ENCODE peak calls at places on chromosome 9, in nine cellular contexts. D is mammary epithelial cell, E is IMR-90, V is lung, I is adrenal gland, C is brain microvascular endothelial cell, K is PC-3, B is gastrocnemius medialis, M is SK-N-SH. O is an unnamed sample. For H3K27me3, the result is how much of the 10 kb centered on the place peaks cover.

GRCh38 chr9:75105019-75105540 is 16.8 kb downstream of the OSTF1 start:
- DNase-seq in D (no peak), E (no peak), V (no peak), I (no peak), C (no peak), K (no peak), B (no peak), M (no peak), O (no peak)

GRCh38 chr9:37036237-37037136 is 2.4 kb upstream of the PAX5 start:
- DNase-seq in D (no peak), E (peak), V (no peak), I (peak), C (no peak), K (peak), B (peak), M (peak), O (peak)

GRCh38 chr9:34380034-34380510 is 3.4 kb upstream of the MYORG start:
- DNase-seq in D (no peak), E (no peak), V (no peak), I (no peak), C (no peak), K (no peak), B (no peak), M (no peak), O (no peak)

GRCh38 chr9:111598730-111599091 is 736 bp downstream of the PTGR1 start:
- DNase-seq in D (peak), E (peak), V (peak), I (peak), C (peak), K (peak), B (peak), M (no peak), O (peak)

GRCh38 chr9:121938621-121939020 is 154.5 kb downstream of the TTLL11 start:
- DNase-seq in D (no peak), E (no peak), V (no peak), I (no peak), C (no peak), K (no peak), B (no peak), M (no peak), O (no peak)

GRCh38 chr9:34454571-34455065 is 3.8 kb downstream of the FAM219A start:
- DNase-seq in D (peak), E (peak), V (no peak), I (no peak), C (peak), K (peak), B (peak), M (peak), O (no peak)

GRCh38 chr9:71929223-71929622 is 17.8 kb downstream of the C9orf85 start:
- DNase-seq in D (peak), E (peak), V (no peak), I (no peak), C (peak), K (peak), B (no peak), M (no peak), O (no peak)

GRCh38 chr9:134058716-134059115 is 9.1 kb downstream of the BRD3 start:
- DNase-seq in D (no peak), E (peak), V (no peak), I (peak), C (no peak), K (peak), B (peak), M (peak), O (no peak)

GRCh38 chr9:30120654-30121053 is 2263.8 kb upstream of the ACO1 start:
- DNase-seq in D (no peak), E (no peak), V (no peak), I (no peak), C (no peak), K (no peak), B (no peak), M (no peak), O (no peak)

GRCh38 chr9:78386746-78387145 is 89.8 kb downstream of the PSAT1 start:
- DNase-seq in D (no peak), E (peak), V (no peak), I (no peak), C (peak), K (no peak), B (no peak), M (no peak), O (no peak)

DNA sequence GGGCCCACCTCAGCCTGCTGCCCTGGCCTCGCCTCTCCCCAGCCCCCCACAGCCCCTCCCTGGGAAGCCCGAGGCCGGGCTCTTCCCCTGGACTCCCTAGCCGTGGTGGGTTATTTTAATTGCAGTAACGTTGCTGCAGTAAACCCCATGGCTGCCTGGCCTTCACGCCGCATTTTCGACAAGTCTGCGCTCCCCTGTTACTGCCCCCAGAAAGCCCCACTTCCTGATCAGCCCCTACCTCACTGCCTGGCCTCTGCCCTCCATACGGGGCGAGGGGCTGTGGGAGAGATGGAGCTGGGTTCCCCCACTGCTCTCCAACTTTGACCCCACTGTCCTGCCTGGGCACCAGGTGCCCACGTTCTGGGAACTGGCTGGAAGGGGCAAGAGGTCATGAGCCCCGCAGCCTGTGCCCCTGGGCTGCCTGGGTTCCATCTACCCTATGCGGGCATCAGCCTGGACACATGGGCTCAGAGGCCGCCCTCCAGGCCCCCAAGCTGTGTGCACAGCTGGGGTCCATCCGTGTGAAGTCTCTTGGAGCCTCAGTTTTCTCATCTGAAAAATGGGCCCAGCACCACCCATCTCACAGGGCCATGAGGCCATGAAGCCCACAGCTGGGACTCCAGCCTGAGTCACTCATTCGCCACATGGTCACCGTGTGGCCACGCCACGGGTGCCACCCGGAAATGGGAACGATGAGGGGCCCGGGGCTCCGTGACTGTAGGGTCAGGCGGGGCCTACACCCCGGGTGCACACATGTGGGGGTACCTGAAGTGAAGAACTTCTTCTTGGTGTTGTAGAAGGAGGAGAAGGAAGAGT is 11.5 kb downstream of the EGFL7 start:
- DNase-seq in D (no peak), E (no peak), V (no peak), I (no peak), C (no peak), K (no peak), B (no peak), M (no peak), O (no peak)
- TF ChIP-seq CTCF in D (no peak), E (no peak), V (no peak), I (no peak), C (no peak), K (no peak), B (no peak), M (no peak), O (no peak)

DNA sequence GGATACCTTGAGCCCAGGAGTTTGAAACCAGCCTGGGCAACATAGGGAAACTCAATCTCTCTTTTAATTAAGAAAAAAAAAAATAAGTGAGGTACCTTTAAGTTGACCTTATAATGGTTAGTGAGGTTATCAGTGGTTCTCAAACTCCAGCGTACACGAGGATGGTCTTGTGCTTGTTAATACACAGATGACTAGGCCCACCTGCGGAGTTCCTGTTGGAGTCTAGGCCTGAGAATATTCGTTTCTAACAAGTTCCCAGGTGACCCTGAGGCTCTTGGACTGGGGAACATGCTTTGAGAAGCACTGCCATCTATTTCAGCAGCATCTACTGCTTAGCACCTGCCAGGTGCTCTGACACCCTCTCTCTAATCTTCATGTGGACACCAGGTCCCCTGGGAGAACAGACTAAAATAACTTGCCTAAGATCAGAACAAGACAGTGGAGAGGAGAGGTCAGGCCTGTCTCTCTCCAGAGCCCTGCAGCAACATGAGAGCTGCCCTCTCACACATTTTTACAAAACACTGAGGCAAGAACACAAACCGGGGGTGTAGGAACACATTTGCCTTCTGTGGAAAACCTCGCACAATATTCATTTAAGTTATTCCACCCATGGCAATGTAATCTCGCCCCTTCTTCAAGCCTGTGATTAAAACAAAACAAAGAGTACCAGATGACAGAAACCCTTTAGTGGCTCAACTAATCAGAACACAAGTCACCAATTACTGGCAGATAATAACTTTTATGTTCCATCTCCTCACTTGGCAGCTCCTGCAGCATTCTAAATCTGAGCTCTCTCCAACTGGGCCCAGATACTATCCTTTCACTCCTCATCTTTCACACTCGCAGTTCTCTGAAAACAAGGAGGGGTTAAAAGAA is 24.5 kb downstream of the TLE1 start:
- DNase-seq in D (no peak), E (no peak), V (no peak), I (no peak), C (no peak), K (no peak), B (peak), M (peak), O (no peak)
- H3K27ac ChIP-seq in D (no peak), E (no peak), V (no peak), I (peak), C (no peak), K (no peak), B (peak), M (no peak), O (no peak)

GRCh38 chr9:136132500-136133050 is 13.9 kb upstream of the TMEM250 start:
- DNase-seq in D (no peak), E (no peak), V (no peak), I (no peak), C (no peak), K (no peak), B (no peak), M (peak), O (no peak)
- H3K27me3 ChIP-seq in D (under half), E (half or more), V (under half), I (under half), C (half or more), K (under half), B (half or more), M (half or more), O (under half)

GRCh38 chr9:100598641-100599145 is 20.8 kb downstream of the CAVIN4 start:
- DNase-seq in D (peak), E (peak), V (peak), I (peak), C (peak), K (peak), B (peak), M (peak), O (peak)

GRCh38 chr9:100600511-100601079 is 22.7 kb downstream of the CAVIN4 start:
- DNase-seq in D (no peak), E (no peak), V (no peak), I (no peak), C (no peak), K (no peak), B (no peak), M (no peak), O (no peak)

GRCh38 chr9:100597236-100597635 is 19.4 kb downstream of the CAVIN4 start:
- DNase-seq in D (no peak), E (no peak), V (no peak), I (no peak), C (no peak), K (no peak), B (no peak), M (no peak), O (no peak)

GRCh38 chr9:100601216-100601615 is 23.3 kb downstream of the CAVIN4 start:
- DNase-seq in D (peak), E (peak), V (peak), I (peak), C (peak), K (peak), B (no peak), M (peak), O (peak)

DNA sequence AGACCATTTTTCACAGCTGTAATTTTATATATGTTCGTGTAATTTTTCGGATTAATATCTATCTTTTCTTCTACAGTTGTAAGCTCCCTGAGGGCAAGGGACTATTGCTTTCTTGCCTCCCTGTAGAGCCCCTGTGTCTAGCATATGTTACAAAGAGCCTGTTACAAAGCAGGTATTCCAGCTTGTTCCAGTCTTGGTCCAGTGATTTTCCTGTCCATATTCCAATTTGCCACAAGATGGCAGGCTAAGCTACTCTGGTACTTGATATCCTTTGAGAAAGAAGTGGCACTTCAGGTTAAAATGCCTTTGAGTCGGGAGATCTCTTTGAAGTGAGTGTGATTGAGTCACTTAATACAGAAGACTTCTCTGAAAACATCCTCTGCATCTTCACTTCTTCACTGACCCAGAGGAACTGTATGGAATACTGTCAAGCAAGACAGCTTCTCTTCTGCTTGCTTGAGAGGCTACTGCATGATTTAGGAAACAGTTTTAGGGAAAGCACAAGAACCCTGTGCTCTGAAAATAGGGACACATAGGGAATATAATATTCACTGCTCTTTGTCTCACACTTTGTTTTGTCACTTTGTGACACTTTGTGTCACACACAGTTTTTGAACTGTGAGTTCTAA is 24.5 kb downstream of the CAVIN4 start:
- DNase-seq in D (peak), E (peak), V (no peak), I (no peak), C (peak), K (peak), B (no peak), M (peak), O (no peak)
- TF ChIP-seq CTCF in D (peak), E (peak), V (peak), I (peak), C (peak), K (peak), B (peak), M (peak), O (peak)

GRCh38 chr9:94721754-94722153 is 4.7 kb upstream of the AOPEP start:
- DNase-seq in D (no peak), E (no peak), V (no peak), I (no peak), C (no peak), K (no peak), B (no peak), M (no peak), O (no peak)
- H3K27ac ChIP-seq in D (peak), E (no peak), V (no peak), I (no peak), C (no peak), K (peak), B (no peak), M (no peak), O (no peak)

DNA sequence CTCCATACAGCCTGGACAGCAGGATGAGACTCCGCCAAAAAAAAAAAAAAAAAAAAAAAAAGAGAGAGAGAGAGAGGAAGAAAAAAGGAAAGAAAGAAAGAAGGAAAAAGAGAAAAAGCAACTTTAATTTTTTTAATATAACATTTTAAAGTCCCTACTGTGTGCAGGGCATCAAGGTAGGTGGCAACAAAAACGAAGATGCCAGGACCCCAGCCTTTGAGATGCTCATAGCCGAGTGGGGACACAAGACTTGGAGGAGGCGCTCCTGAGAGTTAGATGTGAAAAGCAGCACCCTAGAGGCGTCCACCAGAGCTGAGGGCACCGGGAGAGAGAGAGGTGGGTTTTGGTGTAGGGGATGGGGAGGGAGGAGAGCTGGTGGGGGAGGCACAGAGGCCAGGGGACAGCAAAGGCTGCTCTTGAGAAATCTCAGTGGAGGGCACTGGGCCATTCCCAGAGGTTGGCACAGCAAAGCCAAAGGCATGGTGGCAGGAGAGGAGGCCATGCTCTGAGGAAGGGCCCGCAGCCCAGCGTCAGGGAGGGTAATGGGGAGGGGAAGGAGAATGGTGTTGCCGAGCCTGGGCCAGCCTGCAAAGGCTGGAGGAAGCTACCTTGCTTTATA is 135.7 kb downstream of the C9orf50 start:
- DNase-seq in D (no peak), E (no peak), V (no peak), I (no peak), C (no peak), K (no peak), B (no peak), M (no peak), O (no peak)
- H3K27me3 ChIP-seq in D (under half), E (under half), V (under half), I (under half), C (under half), K (under half), B (under half), M (under half), O (under half)

GRCh38 chr9:130932220-130933069 is 6.6 kb downstream of the FIBCD1 start:
- DNase-seq in D (no peak), E (peak), V (peak), I (no peak), C (no peak), K (peak), B (no peak), M (no peak), O (no peak)
- TF ChIP-seq CTCF in D (no peak), E (peak), V (no peak), I (no peak), C (no peak), K (peak), B (no peak), M (no peak), O (no peak)

GRCh38 chr9:21634951-21635350 is 152.8 kb upstream of the IFNE start:
- DNase-seq in D (peak), E (no peak), V (no peak), I (no peak), C (no peak), K (no peak), B (no peak), M (no peak), O (no peak)
- H3K27ac ChIP-seq in D (peak), E (no peak), V (no peak), I (no peak), C (no peak), K (no peak), B (no peak), M (no peak), O (no peak)

GRCh38 chr9:113155911-113156559 is 5.2 kb downstream of the SLC31A2 start:
- DNase-seq in D (no peak), E (no peak), V (no peak), I (no peak), C (no peak), K (no peak), B (no peak), M (no peak), O (no peak)

GRCh38 chr9:113152699-113153098 is 1.9 kb downstream of the SLC31A2 start:
- DNase-seq in D (peak), E (no peak), V (no peak), I (no peak), C (no peak), K (peak), B (no peak), M (no peak), O (no peak)

GRCh38 chr9:113154936-113155335 is 4.1 kb downstream of the SLC31A2 start:
- DNase-seq in D (no peak), E (peak), V (no peak), I (no peak), C (no peak), K (no peak), B (no peak), M (no peak), O (no peak)

GRCh38 chr9:113153599-113153998 is 2.8 kb downstream of the SLC31A2 start:
- DNase-seq in D (no peak), E (no peak), V (no peak), I (no peak), C (no peak), K (no peak), B (no peak), M (no peak), O (no peak)

GRCh38 chr9:113154471-113154870 is 3.7 kb downstream of the SLC31A2 start:
- DNase-seq in D (peak), E (peak), V (no peak), I (no peak), C (peak), K (peak), B (peak), M (no peak), O (no peak)
- H3K27me3 ChIP-seq in D (under half), E (under half), V (under half), I (under half), C (under half), K (under half), B (under half), M (under half), O (under half)

O was measured in pancreas.